ENCODE peak calls at places on chromosomes 11 and 22, in seven cellular contexts. F is HFFc6; W is NCI-H1105; O is stimulated activated CD8-positive, alpha-beta memory T cell treated with anti-CD3 and anti-CD28 coated beads, Interleukin-4, amount 100 ng/mL, for 4 hours; V is cardiac muscle cell; E is HFF-Myc; Z is kidney epithelial cell. Q is an unnamed sample.

GRCh38 chr22:27706489-27706888 is 95.1 kb downstream of the MN1 start:
- DNase-seq in E (no peak), F (no peak), V (no peak), O (no peak), Z (no peak), W (no peak), Q (no peak)

GRCh38 chr11:112762686-112763048 is 198.6 kb upstream of the NCAM1 start:
- DNase-seq in F (no peak), W (no peak), V (no peak), E (no peak), O (no peak), Z (no peak), Q (no peak)

GRCh38 chr11:77779935-77780334 is 40.6 kb downstream of the RSF1 start:
- DNase-seq in O (no peak), E (peak), W (no peak), V (peak), Z (no peak), F (peak), Q (no peak)

GRCh38 chr11:1120532-1121342 is 37.0 kb upstream of the MUC5AC start:
- DNase-seq in O (no peak), F (no peak), V (no peak), E (no peak), W (no peak), Z (no peak), Q (no peak)

GRCh38 chr11:72573380-72573949 is 100.8 kb downstream of the PDE2A start:
- DNase-seq in F (peak), V (peak), Z (no peak), O (no peak), E (no peak), W (peak), Q (no peak)

GRCh38 chr11:128417607-128418324 is 169.6 kb downstream of the ETS1 start:
- DNase-seq in F (peak), O (no peak), E (peak), V (no peak), W (no peak), Z (no peak), Q (no peak)

GRCh38 chr11:115317428-115318185 is 186.6 kb downstream of the CADM1 start:
- DNase-seq in F (no peak), E (no peak), Z (no peak), W (peak), O (no peak), V (no peak), Q (no peak)

GRCh38 chr22:19407649-19408606 is 23.6 kb downstream of the HIRA start:
- DNase-seq in V (peak), W (no peak), E (no peak), Z (no peak), F (no peak), O (no peak), Q (no peak)

GRCh38 chr11:9688716-9689511 is 25.0 kb downstream of the SWAP70 start:
- DNase-seq in E (no peak), F (peak), W (no peak), Z (peak), O (no peak), V (peak), Q (no peak)

GRCh38 chr22:49205401-49205800 is 622.3 kb downstream of the BRD1 start:
- DNase-seq in Z (no peak), O (no peak), W (no peak), E (no peak), V (no peak), F (no peak), Q (no peak)

GRCh38 chr22:32729368-32729767 is 72.1 kb upstream of the TIMP3 start:
- DNase-seq in E (no peak), W (no peak), Z (no peak), O (no peak), F (no peak), V (no peak), Q (no peak)

GRCh38 chr11:122505304-122506006 is 150.1 kb upstream of the UBASH3B start:
- DNase-seq in Z (peak), F (peak), O (peak), W (peak), V (peak), E (peak), Q (peak)

GRCh38 chr11:124793466-124794278 is 6.5 kb downstream of the MSANTD2 start:
- DNase-seq in W (peak), Z (no peak), O (no peak), F (peak), V (peak), E (no peak), Q (peak)

GRCh38 chr11:119356349-119357031 is 10.0 kb upstream of the MFRP start:
- DNase-seq in F (peak), W (peak), E (no peak), O (peak), Z (no peak), V (peak), Q (no peak)

GRCh38 chr11:2663915-2664314 is 35.9 kb downstream of the KCNQ1OT1 start:
- DNase-seq in W (no peak), V (no peak), E (no peak), Z (no peak), O (no peak), F (no peak), Q (no peak)

GRCh38 chr11:134044514-134045284 is 24.2 kb upstream of the JAM3 start:
- DNase-seq in O (no peak), F (no peak), Z (no peak), V (no peak), W (no peak), E (no peak), Q (no peak)

GRCh38 chr11:64778223-64778472 is 194 bp downstream of the SF1 start:
- DNase-seq in O (no peak), Z (no peak), W (no peak), V (no peak), F (no peak), E (no peak), Q (no peak)

GRCh38 chr11:8234425-8234821 is 29.3 kb downstream of the LMO1 start:
- DNase-seq in Z (no peak), V (no peak), O (no peak), F (no peak), E (no peak), W (no peak), Q (no peak)

GRCh38 chr22:26406118-26406517 is 22.9 kb upstream of the ASPHD2 start:
- DNase-seq in V (no peak), O (no peak), Z (no peak), E (no peak), F (no peak), W (peak), Q (peak)

GRCh38 chr11:102464859-102465500 is 12.4 kb upstream of the TMEM123 start:
- DNase-seq in W (no peak), F (no peak), E (no peak), O (no peak), V (no peak), Z (no peak), Q (no peak)

GRCh38 chr11:108914981-108915380 is 250.1 kb downstream of the DDX10 start:
- DNase-seq in F (no peak), V (no peak), Z (no peak), O (no peak), E (no peak), W (no peak), Q (no peak)

GRCh38 chr11:76512851-76513653 is 68.2 kb downstream of the EMSY start:
- DNase-seq in O (no peak), Z (no peak), F (peak), V (peak), W (no peak), E (peak), Q (no peak)

GRCh38 chr11:46808804-46809431 is 37.2 kb downstream of the CKAP5 start:
- DNase-seq in V (no peak), Z (no peak), W (peak), O (no peak), F (peak), E (no peak), Q (no peak)

GRCh38 chr11:32088117-32088941 is 2.5 kb upstream of the RCN1 start:
- DNase-seq in E (peak), W (peak), O (no peak), F (peak), V (peak), Z (peak), Q (no peak)

GRCh38 chr11:70826541-70826943 is 425.8 kb downstream of the SHANK2 start:
- DNase-seq in W (peak), Z (no peak), F (no peak), O (no peak), E (no peak), V (peak), Q (peak)

GRCh38 chr11:66617148-66617814 is 851 bp downstream of the RBM14 start:
- DNase-seq in F (peak), V (peak), O (no peak), W (no peak), E (no peak), Z (no peak), Q (no peak)

GRCh38 chr22:18091916-18092526 is 14.2 kb downstream of the PEX26 start:
- DNase-seq in O (no peak), Z (no peak), F (no peak), E (no peak), W (no peak), V (peak), Q (no peak)

GRCh38 chr11:23509023-23509422 is 648.7 kb upstream of the CCDC179 start:
- DNase-seq in E (no peak), W (no peak), V (no peak), O (no peak), F (peak), Z (peak), Q (no peak)

GRCh38 chr11:102495161-102496042 is 35.1 kb downstream of the MMP7 start:
- DNase-seq in E (peak), O (peak), V (peak), W (peak), Z (peak), F (peak), Q (peak)

GRCh38 chr11:87926250-87926970 is 248.8 kb downstream of the RAB38 start:
- DNase-seq in E (peak), Z (peak), F (peak), V (no peak), O (no peak), W (no peak), Q (no peak)

GRCh38 chr22:31556627-31557203 is 60.4 kb downstream of the SFI1 start:
- DNase-seq in V (peak), E (no peak), F (peak), W (no peak), Z (no peak), O (no peak), Q (no peak)

GRCh38 chr11:57205046-57205671 is 23.4 kb downstream of the LRRC55 start:
- DNase-seq in F (peak), O (no peak), Z (no peak), W (no peak), E (no peak), V (no peak), Q (no peak)

GRCh38 chr11:44939673-44940072 is 11.0 kb downstream of the TP53I11 start:
- DNase-seq in V (peak), E (no peak), Z (no peak), O (no peak), F (no peak), W (no peak), Q (no peak)

GRCh38 chr11:110990316-110990715 is 255.2 kb upstream of the POU2AF2 start:
- DNase-seq in F (no peak), V (no peak), W (no peak), O (no peak), E (no peak), Z (no peak), Q (no peak)

GRCh38 chr11:110710520-110711381 is 1.5 kb downstream of the ARHGAP20 start:
- DNase-seq in V (peak), F (no peak), W (peak), E (no peak), O (no peak), Z (no peak), Q (peak)